ENCODE peak calls at places on chromosome 18, in nine cellular contexts. Q is stimulated activated naive B cell treated with anti-CD40 and anti-IgM and Interleukin-4, amounts not matched to agents 10 μg/mL and 1 μg/mL and 100 μg/mL, for 72 hours; C is HuH-7; U is neural progenitor cell; O is activated CD8-positive, alpha-beta memory T cell treated with anti-CD3 and anti-CD28 coated beads, Interleukin-2, amount 50 U/mL, for 4 hours; K is NCI-H226; R is stimulated activated naive CD8-positive, alpha-beta T cell treated with anti-CD3 and anti-CD28 coated beads, Interleukin-15, Interleukin-2, amounts not matched to agents 100 U/mL and 50 U/mL, for 24 hours; M is cardiac fibroblast; I is DMS79. D is an unnamed sample.

GRCh38 chr18:7464245-7464966 is 102.7 kb upstream of the PTPRM start:
- DNase-seq in U (no peak), K (no peak), C (no peak), O (no peak), M (no peak), R (no peak), I (no peak), Q (no peak), D (no peak)

GRCh38 chr18:49162226-49162848 is 211.6 kb upstream of the SMAD7 start:
- DNase-seq in O (no peak), I (no peak), R (no peak), C (no peak), M (no peak), K (no peak), U (no peak), Q (no peak), D (no peak)

GRCh38 chr18:69817335-69817935 is 130.2 kb downstream of the CD226 start:
- DNase-seq in C (no peak), K (no peak), R (no peak), U (no peak), I (no peak), M (peak; percentile 85), Q (no peak), O (no peak), D (no peak)

GRCh38 chr18:63197246-63197791 is 122.2 kb downstream of the BCL2 start:
- DNase-seq in Q (no peak), U (no peak), I (no peak), M (no peak), O (peak; percentile 27), C (no peak), R (no peak), K (no peak), D (no peak)

GRCh38 chr18:75607701-75608100 is 180.2 kb upstream of the SMIM21 start:
- DNase-seq in U (no peak), I (no peak), Q (no peak), M (no peak), K (no peak), O (no peak), R (no peak), C (no peak), D (no peak)

GRCh38 chr18:68944826-68945225 is 146.9 kb downstream of the CCDC102B start:
- DNase-seq in C (no peak), K (no peak), I (no peak), R (no peak), M (no peak), U (no peak), O (no peak), Q (no peak), D (no peak)

GRCh38 chr18:23136326-23137092 is 1.2 kb downstream of the CABLES1 start:
- DNase-seq in I (peak; percentile 23), C (peak; percentile 43), U (peak; percentile 41), O (peak; percentile 19), M (peak; percentile 40), R (peak; percentile 19), K (no peak), Q (peak; percentile 16), D (no peak)

GRCh38 chr18:79454034-79454735 is 58.5 kb downstream of the NFATC1 start:
- DNase-seq in Q (no peak), M (peak; percentile 22), R (no peak), K (no peak), C (no peak), I (no peak), O (no peak), U (no peak), D (no peak)

GRCh38 chr18:8982416-8983183 is 119.9 kb upstream of the NDUFV2 start:
- DNase-seq in O (no peak), I (no peak), C (peak; percentile 67), U (peak; percentile 69), M (peak; percentile 74), K (no peak), Q (peak; percentile 41), R (no peak), D (peak; percentile 38)

GRCh38 chr18:32847719-32848118 is 74.9 kb upstream of the KLHL14 start:
- DNase-seq in U (peak; percentile 62), I (no peak), C (no peak), M (no peak), R (no peak), O (no peak), Q (no peak), K (no peak), D (peak; percentile 54)

GRCh38 chr18:66728951-66729350 is 125.1 kb upstream of the CDH19 start:
- DNase-seq in O (no peak), R (no peak), C (no peak), Q (no peak), I (no peak), K (no peak), U (no peak), M (no peak), D (no peak)

GRCh38 chr18:27956001-27956400 is 220.9 kb downstream of the CDH2 start:
- DNase-seq in R (no peak), O (no peak), U (no peak), M (no peak), Q (no peak), C (no peak), K (no peak), I (no peak), D (no peak)

GRCh38 chr18:36752929-36753865 is 75.6 kb downstream of the TPGS2 start:
- DNase-seq in M (no peak), U (no peak), C (no peak), K (no peak), I (no peak), R (no peak), O (no peak), Q (no peak), D (no peak)

GRCh38 chr18:65725421-65726050 is 25.3 kb upstream of the CDH7 start:
- DNase-seq in O (no peak), I (no peak), K (no peak), R (no peak), M (no peak), U (peak; percentile 60), Q (no peak), C (peak; percentile 10), D (peak; percentile 23)

GRCh38 chr18:62354171-62354570 is 29.1 kb downstream of the TNFRSF11A start:
- DNase-seq in O (no peak), U (no peak), C (no peak), R (no peak), K (no peak), M (no peak), I (no peak), Q (no peak), D (no peak)

GRCh38 chr18:79921984-79922965 is 29.2 kb downstream of the SLC66A2 start:
- DNase-seq in K (no peak), C (no peak), R (no peak), U (no peak), I (no peak), Q (no peak), M (no peak), O (no peak), D (no peak)

GRCh38 chr18:25168011-25168410 is 184.0 kb downstream of the ZNF521 start:
- DNase-seq in M (no peak), C (no peak), K (no peak), Q (no peak), R (no peak), I (no peak), U (no peak), O (no peak), D (no peak)

GRCh38 chr18:58190842-58191530 is 147.0 kb downstream of the NEDD4L start:
- DNase-seq in Q (no peak), U (no peak), I (no peak), O (no peak), M (no peak), C (no peak), R (no peak), K (peak; percentile 27), D (no peak)

GRCh38 chr18:8839285-8839684 is 133.9 kb downstream of the MTCL1 start:
- DNase-seq in O (no peak), R (no peak), C (no peak), I (no peak), U (no peak), Q (no peak), M (no peak), K (peak; percentile 33), D (no peak)

GRCh38 chr18:79848579-79849327 is 51.0 kb downstream of the KCNG2 start:
- DNase-seq in K (no peak), U (no peak), C (no peak), R (no peak), O (no peak), M (no peak), Q (no peak), I (no peak), D (no peak)

GRCh38 chr18:74261053-74261452 is 30.7 kb downstream of the CYB5A start:
- DNase-seq in O (no peak), Q (no peak), C (no peak), U (no peak), K (no peak), I (no peak), R (no peak), M (no peak), D (no peak)

GRCh38 chr18:12373032-12373770 is 3.8 kb downstream of the AFG3L2 start:
- DNase-seq in Q (no peak), U (no peak), K (peak; percentile 75), C (no peak), R (no peak), M (no peak), O (no peak), I (peak; percentile 83), D (no peak)

GRCh38 chr18:48817021-48817461 is 133.7 kb downstream of the SMAD7 start:
- DNase-seq in C (no peak), I (no peak), M (no peak), O (peak; percentile 13), K (no peak), R (peak; percentile 3), Q (no peak), U (no peak), D (no peak)

GRCh38 chr18:58407649-58408407 is 221.1 kb downstream of the ALPK2 start:
- DNase-seq in M (no peak), U (no peak), R (no peak), K (no peak), Q (no peak), I (no peak), C (peak; percentile 73), O (no peak), D (no peak)

GRCh38 chr18:51044928-51045587 is 15.0 kb downstream of the SMAD4 start:
- DNase-seq in U (peak; percentile 50), Q (no peak), O (no peak), K (peak; percentile 47), M (no peak), I (no peak), R (no peak), C (no peak), D (no peak)

GRCh38 chr18:44273298-44273697 is 407.4 kb upstream of the SETBP1 start:
- DNase-seq in U (no peak), Q (no peak), K (no peak), O (no peak), I (no peak), R (no peak), M (no peak), C (no peak), D (no peak)

GRCh38 chr18:25827961-25828561 is 262.4 kb downstream of the SS18 start:
- DNase-seq in C (no peak), Q (no peak), I (no peak), O (no peak), M (no peak), U (no peak), R (no peak), K (no peak), D (no peak)

GRCh38 chr18:48534364-48534763 is 4.5 kb upstream of the CTIF start:
- DNase-seq in I (no peak), M (peak; percentile 86), Q (no peak), R (no peak), K (no peak), O (no peak), U (no peak), C (no peak), D (no peak)

GRCh38 chr18:43029414-43029813 is 86.1 kb downstream of the RIT2 start:
- DNase-seq in O (no peak), Q (no peak), R (no peak), U (no peak), K (no peak), I (no peak), C (no peak), M (no peak), D (no peak)

GRCh38 chr18:12516049-12516677 is 108.4 kb downstream of the PRELID3A start:
- DNase-seq in U (no peak), M (peak; percentile 54), K (no peak), C (no peak), O (no peak), I (no peak), Q (no peak), R (no peak), D (no peak)